ENCODE peak calls at places on chromosomes 2 and 18, in eight cellular contexts. Y is tibial artery, H is NT2/D1, X is MM.1S, U is lower lobe of right lung, N is heart left ventricle, F is fibroblast of lung, T is tibial nerve. P is an unnamed sample.
A peak's percentile ranks its signal among the peaks of the same experiment; 100 is the strongest.

GRCh38 chr2:63055510-63056308 is 5.1 kb downstream of the OTX1 start:
- DNase-seq in F (no peak), Y (no peak), N (peak; percentile 60), H (no peak), U (no peak), X (no peak), T (no peak), P (no peak)

GRCh38 chr2:203567786-203568185 is 32.7 kb upstream of the RAPH1 start:
- DNase-seq in F (no peak), X (no peak), T (no peak), U (no peak), Y (no peak), H (no peak), N (no peak), P (no peak)

GRCh38 chr2:238174701-238175100 is 15.9 kb downstream of the ERFE start:
- DNase-seq in T (no peak), Y (no peak), X (no peak), U (no peak), N (no peak), H (no peak), F (no peak), P (no peak)

GRCh38 chr2:63661076-63661475 is 72.3 kb downstream of the MDH1 start:
- DNase-seq in N (no peak), F (peak; percentile 50), U (no peak), H (no peak), T (no peak), X (no peak), Y (no peak), P (peak; percentile 70)

GRCh38 chr18:22639026-22639463 is 221.3 kb upstream of the CTAGE1 start:
- DNase-seq in Y (no peak), H (no peak), N (no peak), T (no peak), F (peak; percentile 93), X (no peak), U (no peak), P (no peak)

GRCh38 chr2:118989481-118989880 is 47.5 kb downstream of the MARCO start:
- DNase-seq in F (no peak), U (no peak), Y (no peak), X (no peak), H (no peak), N (no peak), T (no peak), P (no peak)

GRCh38 chr18:23933407-23933806 is 81.1 kb upstream of the TTC39C start:
- DNase-seq in U (no peak), F (peak; percentile 15), H (no peak), Y (no peak), N (no peak), X (no peak), T (no peak), P (no peak)

GRCh38 chr2:18363348-18363747 is 197.1 kb downstream of the RDH14 start:
- DNase-seq in T (no peak), X (no peak), F (no peak), H (no peak), U (no peak), N (no peak), Y (no peak), P (no peak)

GRCh38 chr2:150681120-150681796 is 193.8 kb upstream of the RND3 start:
- DNase-seq in H (no peak), F (peak; percentile 97), T (no peak), N (no peak), X (no peak), Y (no peak), U (no peak), P (no peak)

GRCh38 chr2:98583866-98584618 is 24.3 kb downstream of the COA5 start:
- DNase-seq in T (no peak), N (no peak), H (no peak), F (no peak), Y (no peak), U (no peak), X (no peak), P (no peak)

GRCh38 chr2:231615058-231615671 is 22.5 kb downstream of the TEX44 start:
- DNase-seq in U (no peak), N (no peak), Y (no peak), X (no peak), F (no peak), T (no peak), H (no peak), P (no peak)

GRCh38 chr2:121860033-121860810 is 104.8 kb downstream of the TSN start:
- DNase-seq in F (peak; percentile 58), U (no peak), X (no peak), N (no peak), H (no peak), T (no peak), Y (no peak), P (peak; percentile 4)

GRCh38 chr2:145593991-145594702 is 1074.2 kb upstream of the ZEB2 start:
- DNase-seq in F (peak; percentile 66), Y (no peak), X (no peak), T (no peak), U (no peak), N (no peak), H (no peak), P (peak; percentile 66)

GRCh38 chr2:23452853-23453420 is 68.0 kb downstream of the KLHL29 start:
- DNase-seq in Y (no peak), U (no peak), H (no peak), N (no peak), T (no peak), X (no peak), F (peak; percentile 21), P (peak; percentile 42)

GRCh38 chr2:23453936-23454460 is 69.0 kb downstream of the KLHL29 start:
- DNase-seq in H (no peak), F (no peak), Y (no peak), T (no peak), U (no peak), X (no peak), N (no peak), P (no peak)

GRCh38 chr2:23449831-23450331 is 64.9 kb downstream of the KLHL29 start:
- DNase-seq in X (no peak), F (no peak), H (no peak), N (no peak), T (no peak), Y (no peak), U (no peak), P (no peak)

GRCh38 chr2:23454501-23455120 is 69.6 kb downstream of the KLHL29 start:
- DNase-seq in Y (no peak), T (no peak), F (no peak), X (no peak), H (no peak), U (no peak), N (no peak), P (no peak)

GRCh38 chr2:23452397-23452796 is 67.4 kb downstream of the KLHL29 start:
- DNase-seq in F (no peak), X (no peak), T (no peak), U (no peak), N (no peak), H (no peak), Y (no peak), P (no peak)
- H3K4me3 ChIP-seq in F (no peak overlapping the region), X (no peak overlapping the region), T (no peak overlapping the region), U (no peak overlapping the region), N (no peak overlapping the region), H (no peak overlapping the region), Y (no peak overlapping the region), P (no peak overlapping the region)

GRCh38 chr18:75219684-75220083 is 9.1 kb downstream of the TSHZ1 start:
- DNase-seq in U (no peak), Y (no peak), N (no peak), T (no peak), H (no peak), F (no peak), X (no peak), P (no peak)

GRCh38 chr18:75223687-75224347 is 13.2 kb downstream of the TSHZ1 start:
- DNase-seq in X (no peak), H (no peak), N (no peak), Y (no peak), T (no peak), U (no peak), F (peak; percentile 70), P (no peak)

GRCh38 chr18:75220786-75221355 is 10.3 kb downstream of the TSHZ1 start:
- DNase-seq in F (no peak), Y (no peak), H (no peak), X (no peak), N (no peak), T (no peak), U (no peak), P (no peak)

GRCh38 chr18:75221902-75222301 is 11.3 kb downstream of the TSHZ1 start:
- DNase-seq in X (no peak), F (no peak), H (no peak), N (no peak), Y (no peak), T (no peak), U (no peak), P (no peak)

DNA sequence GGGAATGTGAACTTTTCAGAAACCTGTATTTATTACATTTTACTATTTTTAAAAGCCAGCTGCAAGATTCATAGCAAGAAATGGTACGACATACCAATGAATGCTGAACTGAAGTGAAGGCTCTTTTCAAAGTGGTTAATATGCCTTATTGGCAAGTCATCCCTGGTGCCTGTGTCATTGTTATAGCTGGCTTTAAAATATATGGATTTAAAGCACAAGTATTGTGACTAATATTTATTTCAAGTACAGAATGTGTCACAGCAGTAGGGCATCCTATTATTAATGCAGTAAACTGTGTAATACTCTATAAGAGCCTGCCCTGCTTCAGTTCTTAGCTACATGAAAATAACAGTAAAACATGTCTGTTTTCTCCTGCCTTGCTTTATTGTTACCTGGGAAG is 10.8 kb downstream of the TSHZ1 start:
- DNase-seq in X (no peak), Y (no peak), H (no peak), F (no peak), U (no peak), N (no peak), T (no peak), P (no peak)
- H3K4me1 ChIP-seq in X (no peaks in the 10 kb centered on the region), Y (peaks cover 10% of the 10 kb centered on the region), H (no peaks in the 10 kb centered on the region), F (peaks cover 5% of the 10 kb centered on the region), U (peaks cover 35% of the 10 kb centered on the region), N (peaks cover 15% of the 10 kb centered on the region), T (peaks cover 29% of the 10 kb centered on the region), P (peaks cover 5% of the 10 kb centered on the region)

GRCh38 chr2:170031288-170031687 is 146.7 kb upstream of the MYO3B start:
- DNase-seq in F (no peak), U (no peak), N (no peak), H (no peak), Y (no peak), T (no peak), X (no peak), P (no peak)

GRCh38 chr2:170025223-170025622 is 152.7 kb upstream of the MYO3B start:
- DNase-seq in Y (no peak), X (no peak), F (no peak), U (no peak), H (no peak), T (no peak), N (no peak), P (no peak)

GRCh38 chr2:170026361-170026760 is 151.6 kb upstream of the MYO3B start:
- DNase-seq in X (no peak), N (no peak), H (no peak), U (no peak), T (no peak), F (no peak), Y (no peak), P (peak; percentile 27)

GRCh38 chr2:170030040-170030439 is 147.9 kb upstream of the MYO3B start:
- DNase-seq in Y (no peak), H (no peak), X (no peak), N (no peak), U (no peak), T (no peak), F (no peak), P (no peak)

GRCh38 chr2:170029551-170029950 is 148.4 kb upstream of the MYO3B start:
- DNase-seq in U (no peak), X (no peak), N (no peak), H (no peak), F (no peak), Y (no peak), T (no peak), P (no peak)
- H3K4me3 ChIP-seq in U (no peak overlapping the region), X (no peak overlapping the region), N (no peak overlapping the region), H (no peak overlapping the region), F (no peak overlapping the region), Y (no peak overlapping the region), T (no peak overlapping the region), P (no peak overlapping the region)

GRCh38 chr18:34550156-34550555 is 159.9 kb upstream of the DTNA start:
- DNase-seq in T (no peak), U (no peak), F (no peak), Y (no peak), X (no peak), H (no peak), N (no peak), P (no peak)
- H3K4me1 ChIP-seq in T (no peaks in the 10 kb centered on the region), U (no peaks in the 10 kb centered on the region), F (no peaks in the 10 kb centered on the region), Y (no peaks in the 10 kb centered on the region), X (peaks cover 3% of the 10 kb centered on the region), H (no peaks in the 10 kb centered on the region), N (no peaks in the 10 kb centered on the region), P (no peaks in the 10 kb centered on the region)